ENCODE peak calls at places on chromosomes 6 and 20, in four cellular contexts. G is fibroblast of lung; M is transverse colon; F is naive thymus-derived CD4-positive, alpha-beta T cell. U is an unnamed sample.
A peak's percentile ranks its signal among the peaks of the same experiment; 100 is the strongest.

GRCh38 chr6:41836660-41837052 is 49.2 kb downstream of the TOMM6 start:
- DNase-seq in G (peak; percentile 31), M (no peak), F (no peak), U (no peak)

GRCh38 chr6:139172567-139172966 is 37.7 kb downstream of the HECA start:
- DNase-seq in G (no peak), M (no peak), F (no peak), U (no peak)

GRCh38 chr6:25404094-25404493 is 124.9 kb downstream of the CARMIL1 start:
- DNase-seq in G (no peak), M (peak; percentile 12), F (no peak), U (no peak)

GRCh38 chr6:131250121-131250520 is 114.9 kb downstream of the AKAP7 start:
- DNase-seq in G (peak; percentile 74), M (peak; percentile 78), F (peak; percentile 16), U (no peak)

GRCh38 chr20:19903168-19903676 is 113.9 kb upstream of the NAA20 start:
- DNase-seq in G (peak; percentile 20), M (peak; percentile 54), F (no peak), U (no peak)

GRCh38 chr6:116836943-116837342 is 8.1 kb upstream of the GPRC6A start:
- DNase-seq in G (no peak), M (no peak), F (no peak), U (no peak)

GRCh38 chr6:165566088-165566828 is 96.8 kb downstream of the PDE10A start:
- DNase-seq in G (no peak), M (no peak), F (no peak), U (no peak)

GRCh38 chr6:28136585-28137457 is 4.9 kb upstream of the ZKSCAN8 start:
- DNase-seq in G (peak; percentile 97), M (peak; percentile 90), F (peak; percentile 53), U (peak; percentile 60)

GRCh38 chr20:39823239-39823638 is 861.1 kb downstream of the DHX35 start:
- DNase-seq in G (peak; percentile 98), M (no peak), F (no peak), U (no peak)

GRCh38 chr6:44542401-44543116 is 155.1 kb downstream of the CDC5L start:
- DNase-seq in G (no peak), M (no peak), F (no peak), U (no peak)

GRCh38 chr20:43442310-43442880 is 15.3 kb upstream of the SRSF6 start:
- DNase-seq in G (no peak), M (no peak), F (no peak), U (no peak)

GRCh38 chr20:46057856-46058655 is 29.0 kb downstream of the SLC12A5 start:
- DNase-seq in G (peak; percentile 35), M (peak; percentile 16), F (no peak), U (no peak)

GRCh38 chr6:28215425-28215824 is 9.7 kb upstream of the ZSCAN9 start:
- DNase-seq in G (no peak), M (peak; percentile 56), F (no peak), U (no peak)

GRCh38 chr6:13709698-13710551 is 1.7 kb downstream of the RANBP9 start:
- DNase-seq in G (peak; percentile 61), M (no peak), F (peak; percentile 41), U (no peak)

GRCh38 chr6:167652701-167653095 is 174.0 kb upstream of the AFDN start:
- DNase-seq in G (no peak), M (no peak), F (no peak), U (no peak)

GRCh38 chr6:109794201-109794926 is 103.3 kb downstream of the FIG4 start:
- DNase-seq in G (peak; percentile 79), M (no peak), F (no peak), U (no peak)

GRCh38 chr6:53629120-53629477 is 36.5 kb downstream of the KLHL31 start:
- DNase-seq in G (no peak), M (no peak), F (no peak), U (no peak)

GRCh38 chr6:104381907-104382306 is 477.8 kb downstream of the HACE1 start:
- DNase-seq in G (no peak), M (no peak), F (no peak), U (no peak)

GRCh38 chr20:61300293-61300692 is 48.2 kb downstream of the CDH4 start:
- DNase-seq in G (no peak), M (no peak), F (no peak), U (no peak)

GRCh38 chr6:158018851-158019361 is 37.2 kb downstream of the SYNJ2 start:
- DNase-seq in G (peak; percentile 87), M (no peak), F (no peak), U (no peak)

GRCh38 chr6:16409531-16410441 is 171.4 kb downstream of the GMPR start:
- DNase-seq in G (peak; percentile 45), M (peak; percentile 74), F (peak; percentile 34), U (peak; percentile 17)

GRCh38 chr6:163823577-163823976 is 409.1 kb downstream of the QKI start:
- DNase-seq in G (no peak), M (no peak), F (no peak), U (no peak)
- H3K4me1 ChIP-seq in G (no peaks in the 10 kb centered on the region), M (no peaks in the 10 kb centered on the region), F (no peaks in the 10 kb centered on the region), U (no peaks in the 10 kb centered on the region)

DNA sequence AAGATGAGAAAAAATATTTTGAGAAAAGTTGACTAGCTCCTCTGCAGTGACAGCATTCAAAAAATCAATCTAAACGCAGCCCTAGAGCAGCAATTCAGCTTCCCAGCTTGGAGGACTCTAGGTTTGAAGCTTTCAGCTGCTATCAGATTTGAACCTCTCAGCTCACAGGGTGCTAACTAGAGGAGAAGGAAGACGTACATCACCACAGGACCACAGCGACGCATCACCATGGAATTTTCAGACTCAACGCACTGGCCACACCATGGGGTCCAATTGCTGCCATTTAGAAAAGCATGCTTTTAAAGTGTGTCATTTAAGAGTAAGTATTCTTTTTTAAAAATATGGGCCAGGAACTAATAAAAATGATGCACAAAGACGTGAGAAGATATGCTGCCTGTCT is 45.0 kb upstream of the FUCA2 start:
- DNase-seq in G (peak; percentile 93), M (no peak), F (no peak), U (no peak)
- H3K27ac ChIP-seq in G (peak overlapping the region; percentile 54), M (no peak overlapping the region), F (no peak overlapping the region), U (no peak overlapping the region)

GRCh38 chr20:63009044-63009961 is 2.5 kb upstream of the BHLHE23 start:
- DNase-seq in G (peak; percentile 26), M (peak; percentile 84), F (peak; percentile 77), U (peak; percentile 62)
- H3K4me3 ChIP-seq in G (no peak overlapping the region), M (no peak overlapping the region), F (peak overlapping the region; percentile 54), U (peak overlapping the region; percentile 35)

DNA sequence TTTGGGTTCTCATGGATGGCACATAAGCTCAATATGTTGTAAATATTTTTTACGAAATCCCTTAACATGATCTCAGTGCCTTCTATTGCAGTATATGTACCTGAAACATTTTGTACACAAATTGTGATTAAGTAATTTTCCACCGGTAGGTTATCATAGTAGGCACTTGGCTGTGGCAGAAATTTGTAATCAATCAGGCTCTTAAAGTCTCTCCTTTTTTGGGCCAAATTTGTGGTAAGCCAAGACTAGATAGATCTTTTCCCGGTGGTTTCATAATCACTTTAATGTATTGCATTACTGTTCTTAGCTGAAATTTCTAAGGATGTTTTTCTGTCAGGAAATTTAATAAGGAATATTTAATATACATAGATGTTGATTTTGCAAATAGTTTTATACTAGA is 3.1 kb downstream of the PCMT1 start:
- DNase-seq in G (no peak), M (no peak), F (no peak), U (no peak)
- H3K4me1 ChIP-seq in G (no peaks in the 10 kb centered on the region), M (peaks cover 28% of the 10 kb centered on the region), F (peaks cover 17% of the 10 kb centered on the region), U (peaks cover 14% of the 10 kb centered on the region)

GRCh38 chr20:50283370-50283769 is 92.7 kb downstream of the CEBPB start:
- DNase-seq in G (no peak), M (no peak), F (no peak), U (no peak)

GRCh38 chr20:50279988-50280850 is 89.6 kb downstream of the CEBPB start:
- DNase-seq in G (no peak), M (no peak), F (no peak), U (no peak)

GRCh38 chr20:50282592-50283241 is 92.1 kb downstream of the CEBPB start:
- DNase-seq in G (no peak), M (no peak), F (no peak), U (no peak)

GRCh38 chr20:50280851-50281655 is 90.4 kb downstream of the CEBPB start:
- DNase-seq in G (no peak), M (no peak), F (no peak), U (no peak)

DNA sequence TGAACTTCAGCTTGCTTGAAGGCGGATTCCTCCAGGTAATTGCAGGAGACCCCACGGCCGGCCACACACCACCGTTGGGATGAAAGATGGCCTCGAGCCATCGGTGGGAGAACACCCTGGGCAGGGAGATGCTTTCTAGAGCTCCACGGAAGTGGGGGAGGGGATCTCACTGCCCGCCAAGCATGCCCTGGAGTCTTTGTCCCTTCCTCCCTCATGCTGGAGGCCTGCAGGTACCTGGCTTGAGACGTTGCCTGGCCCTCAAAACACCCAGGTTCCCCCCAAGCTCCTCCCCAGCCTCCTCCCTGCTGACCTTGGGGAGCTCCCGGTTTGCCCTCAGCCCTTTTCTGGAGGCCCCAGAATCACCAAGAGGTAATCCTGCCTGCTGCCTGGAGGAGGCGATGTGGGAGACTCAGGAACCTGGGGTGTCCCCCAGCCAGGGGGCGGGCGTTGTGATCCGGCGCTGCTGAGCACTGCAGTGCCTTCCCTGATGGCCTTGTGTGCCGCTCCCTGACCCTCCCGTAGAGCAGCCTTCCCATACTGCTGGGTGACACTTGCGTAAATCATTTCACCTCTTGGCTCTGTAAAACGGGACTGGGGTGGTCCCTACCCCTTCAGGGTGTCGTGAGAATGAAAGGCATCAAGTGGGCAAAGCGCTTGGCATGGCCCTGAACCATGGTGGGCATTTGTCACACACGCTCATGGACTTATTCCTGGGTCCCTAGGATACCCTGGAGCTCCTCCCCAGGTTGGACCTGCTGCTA is 91.4 kb downstream of the CEBPB start:
- DNase-seq in G (no peak), M (no peak), F (no peak), U (no peak)
- H3K27ac ChIP-seq in G (no peak overlapping the region), M (no peak overlapping the region), F (no peak overlapping the region), U (no peak overlapping the region)

GRCh38 chr20:53581444-53582311 is 12.0 kb downstream of the ZNF217 start:
- DNase-seq in G (no peak), M (peak; percentile 65), F (peak; percentile 42), U (no peak)

GRCh38 chr20:53580376-53581111 is 13.1 kb downstream of the ZNF217 start:
- DNase-seq in G (no peak), M (no peak), F (no peak), U (no peak)

GRCh38 chr20:53579581-53580375 is 13.9 kb downstream of the ZNF217 start:
- DNase-seq in G (peak; percentile 69), M (peak; percentile 38), F (peak; percentile 48), U (no peak)

GRCh38 chr20:53578492-53579222 is 15.0 kb downstream of the ZNF217 start:
- DNase-seq in G (peak; percentile 78), M (peak; percentile 51), F (peak; percentile 78), U (peak; percentile 65)

GRCh38 chr20:53579266-53579580 is 14.4 kb downstream of the ZNF217 start:
- DNase-seq in G (no peak), M (no peak), F (no peak), U (no peak)
- H3K4me3 ChIP-seq in G (peak overlapping the region; percentile 50), M (no peak overlapping the region), F (peak overlapping the region; percentile 49), U (peak overlapping the region; percentile 52)

GRCh38 chr6:106772270-106773142 is 143.1 kb downstream of the QRSL1 start:
- DNase-seq in G (no peak), M (no peak), F (no peak), U (no peak)
- H3K4me1 ChIP-seq in G (no peaks in the 10 kb centered on the region), M (no peaks in the 10 kb centered on the region), F (no peaks in the 10 kb centered on the region), U (no peaks in the 10 kb centered on the region)